ENCODE peak calls at places on chromosomes 1 and 21, in six cellular contexts. V is kidney epithelial cell; G is CD8-positive, alpha-beta memory T cell; T is fibroblast of the aortic adventitia; D is HCT116; W is aorta. O is an unnamed sample.

GRCh38 chr1:31412732-31413404 is at the start of gene SERINC2:
- DNase-seq in V (no peak), G (no peak), T (no peak), D (no peak), W (no peak), O (no peak)

GRCh38 chr1:33612877-33613487 is 140.5 kb downstream of the ZSCAN20 start:
- DNase-seq in V (peak; percentile 10), G (no peak), T (peak; percentile 80), D (peak; percentile 79), W (peak; percentile 73), O (no peak)

GRCh38 chr1:31977361-31978131 is 36.1 kb upstream of the KHDRBS1 start:
- DNase-seq in V (no peak), G (no peak), T (peak; percentile 85), D (peak; percentile 67), W (no peak), O (no peak)

GRCh38 chr1:73909043-73909567 is 288.9 kb downstream of the LRRIQ3 start:
- DNase-seq in V (no peak), G (no peak), T (no peak), D (no peak), W (no peak), O (no peak)

GRCh38 chr1:147168626-147169058 is 3.6 kb downstream of the PRKAB2 start:
- DNase-seq in V (no peak), G (no peak), T (peak; percentile 57), D (no peak), W (no peak), O (no peak)

GRCh38 chr1:209873067-209873810 is 45.5 kb downstream of the UTP25 start:
- DNase-seq in V (peak; percentile 86), G (no peak), T (no peak), D (no peak), W (no peak), O (no peak)

GRCh38 chr1:163928649-163929048 is 606.9 kb downstream of the NUF2 start:
- DNase-seq in V (no peak), G (no peak), T (no peak), D (no peak), W (no peak), O (no peak)

GRCh38 chr1:215824245-215824644 is 257.1 kb downstream of the KCTD3 start:
- DNase-seq in V (no peak), G (no peak), T (peak; percentile 43), D (no peak), W (no peak), O (no peak)

GRCh38 chr1:210372491-210372890 is 43.8 kb downstream of the HHAT start:
- DNase-seq in V (no peak), G (no peak), T (no peak), D (no peak), W (no peak), O (no peak)

GRCh38 chr21:45259206-45259795 is 28.4 kb downstream of the POFUT2 start:
- DNase-seq in V (no peak), G (no peak), T (peak; percentile 18), D (no peak), W (no peak), O (no peak)

GRCh38 chr1:170931650-170932049 is 3.7 kb upstream of the MROH9 start:
- DNase-seq in V (no peak), G (no peak), T (no peak), D (no peak), W (no peak), O (no peak)

GRCh38 chr1:59900640-59901039 is 25.9 kb downstream of the CYP2J2 start:
- DNase-seq in V (no peak), G (no peak), T (no peak), D (no peak), W (no peak), O (no peak)

GRCh38 chr1:200139661-200140250 is 112.2 kb downstream of the NR5A2 start:
- DNase-seq in V (peak; percentile 10), G (no peak), T (peak; percentile 76), D (peak; percentile 57), W (no peak), O (peak; percentile 43)

GRCh38 chr1:199512037-199512710 is 515.3 kb upstream of the NR5A2 start:
- DNase-seq in V (peak; percentile 85), G (no peak), T (no peak), D (no peak), W (no peak), O (no peak)

GRCh38 chr1:14739433-14739832 is 140.9 kb downstream of the KAZN start:
- DNase-seq in V (no peak), G (no peak), T (no peak), D (no peak), W (no peak), O (no peak)

GRCh38 chr1:202765726-202766125 is 42.5 kb downstream of the KDM5B start:
- DNase-seq in V (no peak), G (no peak), T (peak; percentile 22), D (no peak), W (no peak), O (no peak)

GRCh38 chr1:201465698-201466290 is 3.2 kb downstream of the PHLDA3 start:
- DNase-seq in V (no peak), G (no peak), T (no peak), D (no peak), W (no peak), O (no peak)

GRCh38 chr1:201468844-201469644 is at the start of gene PHLDA3:
- DNase-seq in V (peak; percentile 66), G (no peak), T (peak; percentile 87), D (no peak), W (peak; percentile 94), O (no peak)

GRCh38 chr1:201468501-201468843 is 516 bp downstream of the PHLDA3 start:
- DNase-seq in V (no peak), G (no peak), T (no peak), D (no peak), W (no peak), O (no peak)

GRCh38 chr1:201469645-201470074 is 672 bp upstream of the PHLDA3 start:
- DNase-seq in V (no peak), G (no peak), T (no peak), D (no peak), W (no peak), O (no peak)

GRCh38 chr1:201466492-201466891 is 2.5 kb downstream of the PHLDA3 start:
- DNase-seq in V (no peak), G (no peak), T (peak; percentile 59), D (no peak), W (no peak), O (no peak)
- H3K4me3 ChIP-seq in V (peak overlapping the region; percentile 78), G (no peak overlapping the region), T (peak overlapping the region; percentile 98), D (no peak overlapping the region), W (no peak overlapping the region), O (no peak overlapping the region)

GRCh38 chr1:169487561-169487960 is 1.8 kb upstream of the SLC19A2 start:
- DNase-seq in V (no peak), G (no peak), T (no peak), D (no peak), W (no peak), O (no peak)
- H3K4me3 ChIP-seq in V (no peak overlapping the region), G (no peak overlapping the region), T (no peak overlapping the region), D (no peak overlapping the region), W (no peak overlapping the region), O (no peak overlapping the region)

DNA sequence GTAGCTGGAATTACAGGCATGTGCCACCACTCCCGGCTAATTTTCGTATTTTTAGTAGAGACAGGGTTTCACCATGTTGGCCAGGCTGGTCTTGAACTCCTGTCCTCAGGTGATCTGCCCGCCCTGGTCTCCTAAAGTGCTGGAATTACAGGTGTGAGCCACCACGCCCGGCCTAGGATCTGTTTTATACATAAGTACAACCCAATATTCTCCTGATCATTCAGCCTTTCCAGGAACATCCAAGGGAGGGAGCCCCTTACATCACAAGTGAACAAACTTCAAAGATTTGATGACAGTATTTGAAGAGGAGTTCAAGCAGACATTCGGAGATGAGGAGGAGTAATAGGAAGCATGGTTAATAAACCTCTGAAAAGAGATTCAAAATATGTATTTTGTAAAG is 54.9 kb upstream of the RAB3GAP2 start:
- DNase-seq in V (no peak), G (no peak), T (no peak), D (no peak), W (no peak), O (no peak)
- H3K4me3 ChIP-seq in V (no peak overlapping the region), G (no peak overlapping the region), T (no peak overlapping the region), D (no peak overlapping the region), W (no peak overlapping the region), O (no peak overlapping the region)

DNA sequence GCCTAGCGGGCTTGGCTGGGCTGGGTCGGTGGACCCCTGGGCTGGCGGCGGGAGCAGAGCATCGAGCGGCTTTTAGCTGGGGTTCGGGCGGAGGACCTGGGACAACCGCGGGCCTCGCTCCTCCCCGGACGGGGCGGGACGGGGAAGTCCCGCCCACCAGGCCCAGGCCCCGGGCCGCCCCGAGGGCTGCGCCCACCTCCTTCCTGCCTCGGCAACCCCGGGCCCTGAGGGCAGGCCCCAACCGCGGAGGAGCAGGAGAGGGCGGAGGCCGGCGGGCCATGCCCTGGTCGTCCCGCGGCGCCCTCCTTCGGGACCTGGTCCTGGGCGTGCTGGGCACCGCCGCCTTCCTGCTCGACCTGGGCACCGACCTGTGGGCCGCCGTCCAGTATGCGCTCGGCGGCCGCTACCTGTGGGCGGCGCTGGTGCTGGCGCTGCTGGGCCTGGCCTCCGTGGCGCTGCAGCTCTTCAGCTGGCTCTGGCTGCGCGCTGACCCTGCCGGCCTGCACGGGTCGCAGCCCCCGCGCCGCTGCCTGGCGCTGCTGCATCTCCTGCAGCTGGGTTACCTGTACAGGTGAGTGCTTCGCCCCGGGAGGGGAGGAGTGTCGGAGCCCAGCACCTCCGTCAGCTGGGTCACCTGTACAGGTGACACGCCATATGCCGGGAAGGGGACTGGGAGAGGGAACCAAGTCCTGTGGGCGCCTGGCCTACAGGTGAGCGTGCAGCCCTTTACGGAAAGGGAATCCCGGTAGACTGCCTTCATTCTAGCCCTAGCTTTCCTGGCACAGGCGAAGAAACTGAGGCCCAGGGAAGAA is at the start of gene XKR8:
- DNase-seq in V (peak; percentile 12), G (peak; percentile 80), T (peak; percentile 59), D (peak; percentile 70), W (peak; percentile 88), O (peak; percentile 85)
- H3K4me3 ChIP-seq in V (peak within 1 kb of the TSS; percentile 64), G (peak within 1 kb of the TSS; percentile 86), T (peak within 1 kb of the TSS; percentile 78), D (peak within 1 kb of the TSS; percentile 84), W (peak within 1 kb of the TSS; percentile 27), O (peak within 1 kb of the TSS; percentile 63)

DNA sequence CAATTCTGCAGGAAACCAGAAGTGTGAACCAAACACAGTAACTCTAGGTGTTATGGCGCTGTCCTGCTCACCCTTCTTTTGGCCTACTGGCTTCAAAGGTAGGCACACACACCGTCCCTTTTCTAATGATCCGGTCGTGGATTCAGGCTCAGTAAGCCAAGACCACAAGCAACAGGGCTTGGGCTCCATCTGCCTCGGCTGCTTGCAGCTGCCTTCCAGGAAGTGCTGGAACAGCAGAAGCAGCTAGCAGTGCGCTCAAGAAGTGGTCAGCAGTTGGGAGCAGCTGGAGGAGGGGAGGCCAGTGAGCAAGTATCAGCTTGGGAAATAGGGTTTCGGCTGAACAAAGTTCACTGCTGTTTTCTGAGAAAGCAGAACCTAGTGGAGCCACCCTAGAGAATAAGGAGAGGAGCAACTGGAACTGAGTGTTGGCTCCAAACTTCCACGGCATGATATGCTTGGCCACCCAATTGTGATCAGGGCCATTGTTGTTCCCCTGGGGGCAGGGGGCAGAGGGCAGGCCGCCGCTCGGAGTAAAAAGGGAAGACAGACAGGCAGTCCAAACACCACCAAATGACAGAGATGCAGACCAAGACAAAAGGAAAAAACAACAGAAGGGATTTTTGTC is 173.4 kb downstream of the TOMM20 start:
- DNase-seq in V (no peak), G (no peak), T (peak; percentile 69), D (no peak), W (peak; percentile 88), O (no peak)
- H3K4me3 ChIP-seq in V (no peak overlapping the region), G (no peak overlapping the region), T (no peak overlapping the region), D (no peak overlapping the region), W (no peak overlapping the region), O (no peak overlapping the region)

GRCh38 chr1:18800258-18800657 is 59.2 kb downstream of the TAS1R2 start:
- DNase-seq in V (no peak), G (no peak), T (no peak), D (no peak), W (no peak), O (no peak)
- H3K4me3 ChIP-seq in V (no peak overlapping the region), G (no peak overlapping the region), T (no peak overlapping the region), D (no peak overlapping the region), W (no peak overlapping the region), O (no peak overlapping the region)

O was measured in CD4-positive, alpha-beta memory T cell.